ENCODE peak calls at places on chromosomes 7 and 10, in six cellular contexts. One of them, this sample, is unnamed.

GRCh38 chr7:159063046-159063840 is 81.4 kb downstream of the VIPR2 start:
- DNase-seq in psoas muscle: no peak
- DNase-seq in right cardiac atrium: peak; percentile 68
- DNase-seq in CD8-positive, alpha-beta T cell: no peak
- DNase-seq in mesendoderm: no peak
- DNase-seq in uterus: no peak
- DNase-seq in this sample: no peak

GRCh38 chr7:110210941-110211608 is 879.9 kb upstream of the LRRN3 start:
- DNase-seq in psoas muscle: no peak
- DNase-seq in right cardiac atrium: no peak
- DNase-seq in CD8-positive, alpha-beta T cell: no peak
- DNase-seq in mesendoderm: no peak
- DNase-seq in uterus: no peak
- DNase-seq in this sample: no peak

GRCh38 chr7:30206466-30206865 is 71.7 kb downstream of the MTURN start:
- DNase-seq in psoas muscle: no peak
- DNase-seq in right cardiac atrium: no peak
- DNase-seq in CD8-positive, alpha-beta T cell: no peak
- DNase-seq in mesendoderm: peak; percentile 47
- DNase-seq in uterus: no peak
- DNase-seq in this sample: no peak

GRCh38 chr7:152674860-152675760 is 831 bp downstream of the XRCC2 start:
- DNase-seq in psoas muscle: no peak
- DNase-seq in right cardiac atrium: no peak
- DNase-seq in CD8-positive, alpha-beta T cell: no peak
- DNase-seq in mesendoderm: peak; percentile 58
- DNase-seq in uterus: no peak
- DNase-seq in this sample: no peak

GRCh38 chr10:128268015-128268722 is 141.9 kb upstream of the MKI67 start:
- DNase-seq in psoas muscle: peak; percentile 57
- DNase-seq in right cardiac atrium: peak; percentile 60
- DNase-seq in CD8-positive, alpha-beta T cell: no peak
- DNase-seq in mesendoderm: peak; percentile 82
- DNase-seq in uterus: no peak
- DNase-seq in this sample: no peak

GRCh38 chr10:132264966-132265877 is 42.5 kb downstream of the STK32C start:
- DNase-seq in psoas muscle: peak; percentile 44
- DNase-seq in right cardiac atrium: peak; percentile 49
- DNase-seq in CD8-positive, alpha-beta T cell: no peak
- DNase-seq in mesendoderm: no peak
- DNase-seq in uterus: no peak
- DNase-seq in this sample: no peak

GRCh38 chr10:81848514-81848913 is 26.5 kb upstream of the NRG3 start:
- DNase-seq in psoas muscle: no peak
- DNase-seq in right cardiac atrium: no peak
- DNase-seq in CD8-positive, alpha-beta T cell: no peak
- DNase-seq in mesendoderm: no peak
- DNase-seq in uterus: no peak
- DNase-seq in this sample: no peak

GRCh38 chr10:133135116-133135465 is 24.9 kb upstream of the KNDC1 start:
- DNase-seq in psoas muscle: peak; percentile 12
- DNase-seq in right cardiac atrium: peak; percentile 39
- DNase-seq in CD8-positive, alpha-beta T cell: no peak
- DNase-seq in mesendoderm: no peak
- DNase-seq in uterus: no peak
- DNase-seq in this sample: peak; percentile 51

GRCh38 chr10:131180941-131181855 is 130.3 kb downstream of the TCERG1L start:
- DNase-seq in psoas muscle: no peak
- DNase-seq in right cardiac atrium: no peak
- DNase-seq in CD8-positive, alpha-beta T cell: no peak
- DNase-seq in mesendoderm: peak; percentile 51
- DNase-seq in uterus: no peak
- DNase-seq in this sample: no peak

GRCh38 chr10:97844672-97845071 is 5.0 kb upstream of the GOLGA7B start:
- DNase-seq in psoas muscle: no peak
- DNase-seq in right cardiac atrium: no peak
- DNase-seq in CD8-positive, alpha-beta T cell: no peak
- DNase-seq in mesendoderm: no peak
- DNase-seq in uterus: no peak
- DNase-seq in this sample: no peak

GRCh38 chr7:118104812-118105441 is 79.0 kb upstream of the LSM8 start:
- DNase-seq in psoas muscle: no peak
- DNase-seq in right cardiac atrium: no peak
- DNase-seq in CD8-positive, alpha-beta T cell: no peak
- DNase-seq in mesendoderm: peak; percentile 40
- DNase-seq in uterus: no peak
- DNase-seq in this sample: no peak

GRCh38 chr7:9082203-9082602 is 648.8 kb downstream of the NXPH1 start:
- DNase-seq in psoas muscle: no peak
- DNase-seq in right cardiac atrium: no peak
- DNase-seq in CD8-positive, alpha-beta T cell: no peak
- DNase-seq in mesendoderm: peak; percentile 85
- DNase-seq in uterus: no peak
- DNase-seq in this sample: no peak

GRCh38 chr7:82294865-82295264 is 148.7 kb downstream of the CACNA2D1 start:
- DNase-seq in psoas muscle: no peak
- DNase-seq in right cardiac atrium: no peak
- DNase-seq in CD8-positive, alpha-beta T cell: no peak
- DNase-seq in mesendoderm: no peak
- DNase-seq in uterus: no peak
- DNase-seq in this sample: no peak

GRCh38 chr7:13603661-13604060 is 385.8 kb downstream of the ETV1 start:
- DNase-seq in psoas muscle: no peak
- DNase-seq in right cardiac atrium: no peak
- DNase-seq in CD8-positive, alpha-beta T cell: no peak
- DNase-seq in mesendoderm: no peak
- DNase-seq in uterus: no peak
- DNase-seq in this sample: no peak

GRCh38 chr10:97129666-97130065 is 56.1 kb downstream of the SLIT1 start:
- DNase-seq in psoas muscle: no peak
- DNase-seq in right cardiac atrium: no peak
- DNase-seq in CD8-positive, alpha-beta T cell: no peak
- DNase-seq in mesendoderm: no peak
- DNase-seq in uterus: no peak
- DNase-seq in this sample: peak; percentile 65

GRCh38 chr7:155444746-155445145 is 13.2 kb upstream of the EN2 start:
- DNase-seq in psoas muscle: no peak
- DNase-seq in right cardiac atrium: no peak
- DNase-seq in CD8-positive, alpha-beta T cell: no peak
- DNase-seq in mesendoderm: no peak
- DNase-seq in uterus: no peak
- DNase-seq in this sample: no peak

GRCh38 chr10:61961278-61961677 is 59.8 kb downstream of the ARID5B start:
- DNase-seq in psoas muscle: no peak
- DNase-seq in right cardiac atrium: no peak
- DNase-seq in CD8-positive, alpha-beta T cell: no peak
- DNase-seq in mesendoderm: no peak
- DNase-seq in uterus: no peak
- DNase-seq in this sample: no peak

GRCh38 chr7:66206909-66207240 is 1.7 kb downstream of the TPST1 start:
- DNase-seq in psoas muscle: no peak
- DNase-seq in right cardiac atrium: no peak
- DNase-seq in CD8-positive, alpha-beta T cell: no peak
- DNase-seq in mesendoderm: no peak
- DNase-seq in uterus: no peak
- DNase-seq in this sample: no peak

GRCh38 chr10:114881916-114882315 is 56.1 kb upstream of the TRUB1 start:
- DNase-seq in psoas muscle: no peak
- DNase-seq in right cardiac atrium: no peak
- DNase-seq in CD8-positive, alpha-beta T cell: no peak
- DNase-seq in mesendoderm: peak; percentile 36
- DNase-seq in uterus: no peak
- DNase-seq in this sample: no peak

GRCh38 chr7:107813524-107813923 is 10.5 kb upstream of the SLC26A3 start:
- DNase-seq in psoas muscle: no peak
- DNase-seq in right cardiac atrium: no peak
- DNase-seq in CD8-positive, alpha-beta T cell: no peak
- DNase-seq in mesendoderm: no peak
- DNase-seq in uterus: no peak
- DNase-seq in this sample: no peak

GRCh38 chr7:51256244-51256781 is 60.3 kb downstream of the COBL start:
- DNase-seq in psoas muscle: no peak
- DNase-seq in right cardiac atrium: no peak
- DNase-seq in CD8-positive, alpha-beta T cell: no peak
- DNase-seq in mesendoderm: no peak
- DNase-seq in uterus: no peak
- DNase-seq in this sample: no peak

GRCh38 chr7:25710954-25711353 is 441.0 kb upstream of the NFE2L3 start:
- DNase-seq in psoas muscle: no peak
- DNase-seq in right cardiac atrium: no peak
- DNase-seq in CD8-positive, alpha-beta T cell: no peak
- DNase-seq in mesendoderm: no peak
- DNase-seq in uterus: no peak
- DNase-seq in this sample: no peak

GRCh38 chr10:133532871-133533270 is 5.7 kb downstream of the CYP2E1 start:
- DNase-seq in psoas muscle: no peak
- DNase-seq in right cardiac atrium: no peak
- DNase-seq in CD8-positive, alpha-beta T cell: no peak
- DNase-seq in mesendoderm: no peak
- DNase-seq in uterus: no peak
- DNase-seq in this sample: no peak

GRCh38 chr7:42217053-42217452 is 20.0 kb downstream of the GLI3 start:
- DNase-seq in psoas muscle: no peak
- DNase-seq in right cardiac atrium: no peak
- DNase-seq in CD8-positive, alpha-beta T cell: no peak
- DNase-seq in mesendoderm: no peak
- DNase-seq in uterus: no peak
- DNase-seq in this sample: no peak

GRCh38 chr7:33674804-33675411 is 230.4 kb upstream of the BMPER start:
- DNase-seq in psoas muscle: no peak
- DNase-seq in right cardiac atrium: no peak
- DNase-seq in CD8-positive, alpha-beta T cell: no peak
- DNase-seq in mesendoderm: no peak
- DNase-seq in uterus: no peak
- DNase-seq in this sample: no peak

GRCh38 chr10:35379226-35380137 is 43.2 kb downstream of the CCNY start:
- DNase-seq in psoas muscle: peak; percentile 67
- DNase-seq in right cardiac atrium: peak; percentile 78
- DNase-seq in CD8-positive, alpha-beta T cell: no peak
- DNase-seq in mesendoderm: peak; percentile 88
- DNase-seq in uterus: no peak
- DNase-seq in this sample: no peak

GRCh38 chr10:35386594-35387174 is 50.4 kb downstream of the CCNY start:
- DNase-seq in psoas muscle: no peak
- DNase-seq in right cardiac atrium: peak; percentile 67
- DNase-seq in CD8-positive, alpha-beta T cell: no peak
- DNase-seq in mesendoderm: no peak
- DNase-seq in uterus: no peak
- DNase-seq in this sample: no peak

GRCh38 chr10:35384265-35384868 is 48.1 kb downstream of the CCNY start:
- DNase-seq in psoas muscle: no peak
- DNase-seq in right cardiac atrium: peak; percentile 35
- DNase-seq in CD8-positive, alpha-beta T cell: no peak
- DNase-seq in mesendoderm: peak; percentile 93
- DNase-seq in uterus: no peak
- DNase-seq in this sample: peak; percentile 49

GRCh38 chr10:35378547-35379210 is 42.4 kb downstream of the CCNY start:
- DNase-seq in psoas muscle: no peak
- DNase-seq in right cardiac atrium: no peak
- DNase-seq in CD8-positive, alpha-beta T cell: no peak
- DNase-seq in mesendoderm: peak; percentile 65
- DNase-seq in uterus: no peak
- DNase-seq in this sample: no peak

GRCh38 chr10:35382096-35382495 is 45.8 kb downstream of the CCNY start:
- DNase-seq in psoas muscle: no peak
- DNase-seq in right cardiac atrium: peak; percentile 23
- DNase-seq in CD8-positive, alpha-beta T cell: no peak
- DNase-seq in mesendoderm: no peak
- DNase-seq in uterus: no peak
- DNase-seq in this sample: no peak
- H3K27ac ChIP-seq in psoas muscle: peak overlapping the region; percentile 54
- H3K27ac ChIP-seq in right cardiac atrium: no peak overlapping the region
- H3K27ac ChIP-seq in CD8-positive, alpha-beta T cell: no peak overlapping the region
- H3K27ac ChIP-seq in mesendoderm: no peak overlapping the region
- H3K27ac ChIP-seq in uterus: peak overlapping the region; percentile 10
- H3K27ac ChIP-seq in this sample: no peak overlapping the region

DNA sequence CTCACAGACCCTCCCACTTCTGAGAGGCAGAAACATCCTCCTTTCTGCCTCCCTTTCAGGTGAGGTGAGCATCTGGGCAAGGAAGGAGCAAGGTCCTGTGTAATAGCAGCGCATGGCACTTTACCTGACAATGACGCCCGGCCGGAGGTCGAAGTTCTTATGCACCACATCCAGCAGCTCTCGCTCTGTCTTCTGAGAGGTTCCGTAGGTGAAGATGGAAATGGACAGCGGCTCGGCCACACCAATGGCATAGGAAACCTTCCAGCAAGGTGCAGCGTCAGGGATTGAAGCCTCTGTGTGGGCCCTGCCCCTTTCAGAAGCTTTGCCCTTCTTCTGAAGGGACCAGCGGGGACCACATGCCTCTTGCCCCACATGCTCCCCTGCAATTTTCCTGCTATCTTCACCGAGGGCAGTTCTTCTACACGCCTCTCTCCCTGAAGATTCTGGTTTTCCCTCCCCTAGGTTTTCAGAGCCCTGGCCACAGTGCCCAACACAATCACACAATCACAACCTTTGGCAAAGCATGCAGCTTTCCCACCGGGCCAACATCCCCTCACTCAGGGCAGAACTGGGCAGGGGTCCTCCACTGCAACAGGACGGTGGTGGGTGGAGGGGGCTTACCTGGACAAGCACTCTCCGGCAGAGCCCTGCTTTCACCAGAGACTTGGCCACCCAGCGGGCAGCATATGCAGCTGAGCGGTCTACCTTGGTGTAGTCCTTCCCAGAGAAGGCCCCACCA is 14.9 kb downstream of the MAT1A start:
- DNase-seq in psoas muscle: no peak
- DNase-seq in right cardiac atrium: no peak
- DNase-seq in CD8-positive, alpha-beta T cell: no peak
- DNase-seq in mesendoderm: no peak
- DNase-seq in uterus: no peak
- DNase-seq in this sample: no peak
- H3K4me1 ChIP-seq in psoas muscle: no peaks in the 10 kb centered on the region
- H3K4me1 ChIP-seq in right cardiac atrium: peaks cover 3% of the 10 kb centered on the region
- H3K4me1 ChIP-seq in CD8-positive, alpha-beta T cell: no peaks in the 10 kb centered on the region
- H3K4me1 ChIP-seq in mesendoderm: no peaks in the 10 kb centered on the region
- H3K4me1 ChIP-seq in uterus: no peaks in the 10 kb centered on the region
- H3K4me1 ChIP-seq in this sample: no peaks in the 10 kb centered on the region

GRCh38 chr7:4760952-4761351 is 14.5 kb upstream of the AP5Z1 start:
- DNase-seq in psoas muscle: peak; percentile 44
- DNase-seq in right cardiac atrium: peak; percentile 49
- DNase-seq in CD8-positive, alpha-beta T cell: no peak
- DNase-seq in mesendoderm: no peak
- DNase-seq in uterus: no peak
- DNase-seq in this sample: peak; percentile 65
- H3K27ac ChIP-seq in psoas muscle: no peak overlapping the region
- H3K27ac ChIP-seq in right cardiac atrium: no peak overlapping the region
- H3K27ac ChIP-seq in CD8-positive, alpha-beta T cell: no peak overlapping the region
- H3K27ac ChIP-seq in mesendoderm: no peak overlapping the region
- H3K27ac ChIP-seq in uterus: no peak overlapping the region
- H3K27ac ChIP-seq in this sample: no peak overlapping the region

DNA sequence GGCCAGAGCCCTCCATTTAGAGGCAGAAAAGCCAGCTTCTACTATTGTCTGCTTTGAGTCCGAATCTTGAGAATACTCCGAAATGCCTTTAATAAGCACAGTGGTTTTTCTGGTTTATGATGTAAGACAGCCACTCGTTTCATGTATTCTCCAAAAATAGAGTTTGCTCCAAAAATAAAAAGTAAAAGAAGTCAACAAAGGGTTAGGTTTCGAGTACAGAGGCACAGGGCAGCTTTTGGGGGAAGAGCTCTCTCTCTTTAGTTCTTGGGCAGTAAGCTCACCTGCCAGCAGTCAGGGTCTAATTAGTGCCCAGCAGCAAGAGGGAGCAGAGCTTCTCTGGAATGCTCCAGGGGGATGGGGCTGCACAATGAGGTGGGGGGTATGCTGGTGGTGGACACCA is 20.2 kb downstream of the CREB3L2 start:
- DNase-seq in psoas muscle: no peak
- DNase-seq in right cardiac atrium: no peak
- DNase-seq in CD8-positive, alpha-beta T cell: no peak
- DNase-seq in mesendoderm: no peak
- DNase-seq in uterus: no peak
- DNase-seq in this sample: no peak
- H3K4me1 ChIP-seq in psoas muscle: peaks cover 42% of the 10 kb centered on the region
- H3K4me1 ChIP-seq in right cardiac atrium: peaks cover 25% of the 10 kb centered on the region
- H3K4me1 ChIP-seq in CD8-positive, alpha-beta T cell: no peaks in the 10 kb centered on the region
- H3K4me1 ChIP-seq in mesendoderm: no peaks in the 10 kb centered on the region
- H3K4me1 ChIP-seq in uterus: peaks cover 36% of the 10 kb centered on the region
- H3K4me1 ChIP-seq in this sample: peaks cover 34% of the 10 kb centered on the region

This sample was measured in left lung.